ENCODE peak calls at places on chromosomes 12 and 14, in eight cellular contexts. F is mucosa of descending colon; K is fibroblast of pulmonary artery; W is aorta; I is effector memory CD4-positive, alpha-beta T cell; G is brain microvascular endothelial cell; L is astrocyte of the spinal cord; X is bronchial epithelial cell. U is an unnamed sample.

GRCh38 chr12:94244165-94245133 is 96.1 kb downstream of the PLXNC1 start:
- DNase-seq in F (peak; percentile 54), K (no peak), W (no peak), I (no peak), G (no peak), L (no peak), X (no peak), U (no peak)

GRCh38 chr12:23221066-23221465 is 596.1 kb downstream of the ETNK1 start:
- DNase-seq in F (no peak), K (no peak), W (no peak), I (no peak), G (no peak), L (no peak), X (peak; percentile 30), U (no peak)

GRCh38 chr14:105881021-105881930 is 354.9 kb downstream of the TMEM121 start:
- DNase-seq in F (peak; percentile 9), K (no peak), W (peak; percentile 60), I (no peak), G (no peak), L (no peak), X (no peak), U (no peak)

GRCh38 chr14:104753528-104754212 is 723 bp downstream of the SIVA1 start:
- DNase-seq in F (no peak), K (no peak), W (no peak), I (peak; percentile 9), G (no peak), L (no peak), X (peak; percentile 35), U (no peak)

GRCh38 chr12:11621797-11622423 is 27.6 kb upstream of the ETV6 start:
- DNase-seq in F (no peak), K (peak; percentile 39), W (no peak), I (no peak), G (peak; percentile 36), L (no peak), X (no peak), U (no peak)

GRCh38 chr12:124767075-124767821 is 96.4 kb downstream of the SCARB1 start:
- DNase-seq in F (peak; percentile 88), K (peak; percentile 65), W (peak; percentile 94), I (peak; percentile 71), G (peak; percentile 54), L (peak; percentile 78), X (peak; percentile 28), U (peak; percentile 91)

GRCh38 chr12:108430245-108430644 is 84.8 kb upstream of the FICD start:
- DNase-seq in F (no peak), K (peak; percentile 22), W (no peak), I (no peak), G (no peak), L (no peak), X (no peak), U (no peak)

GRCh38 chr12:15883536-15883935 is 1.3 kb downstream of the STRAP start:
- DNase-seq in F (no peak), K (no peak), W (no peak), I (no peak), G (no peak), L (no peak), X (peak; percentile 8), U (no peak)

GRCh38 chr12:2970744-2971143 is 11.5 kb downstream of the TEAD4 start:
- DNase-seq in F (no peak), K (peak; percentile 27), W (no peak), I (no peak), G (no peak), L (no peak), X (no peak), U (no peak)
- H3K4me3 ChIP-seq in F (no peak overlapping the region), K (no peak overlapping the region), W (no peak overlapping the region), I (no peak overlapping the region), G (no peak overlapping the region), L (no peak overlapping the region), X (no peak overlapping the region), U (no peak overlapping the region)

DNA sequence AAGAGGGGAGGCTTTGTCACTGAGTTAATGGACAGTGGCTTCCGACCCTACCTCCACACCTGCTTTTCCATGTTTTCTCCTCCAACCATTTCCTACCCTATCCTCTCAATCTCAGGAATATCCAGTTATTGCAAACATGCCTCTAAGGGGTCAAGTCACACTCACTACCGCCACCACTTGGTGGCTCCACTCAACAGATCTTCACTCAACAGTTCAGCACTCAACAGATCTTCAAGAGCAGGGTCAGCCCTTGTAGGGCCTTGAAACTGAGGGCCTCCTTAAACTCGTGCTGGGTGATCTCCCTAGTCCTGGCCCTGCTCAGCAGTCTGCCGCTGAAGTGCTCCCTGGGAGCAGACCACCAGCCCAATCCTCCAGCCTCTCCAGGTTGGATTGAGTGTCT is 14.2 kb downstream of the ZNF641 start:
- DNase-seq in F (no peak), K (peak; percentile 13), W (no peak), I (no peak), G (no peak), L (no peak), X (peak; percentile 16), U (no peak)
- H3K4me3 ChIP-seq in F (no peak overlapping the region), K (no peak overlapping the region), W (no peak overlapping the region), I (no peak overlapping the region), G (no peak overlapping the region), L (no peak overlapping the region), X (no peak overlapping the region), U (no peak overlapping the region)

DNA sequence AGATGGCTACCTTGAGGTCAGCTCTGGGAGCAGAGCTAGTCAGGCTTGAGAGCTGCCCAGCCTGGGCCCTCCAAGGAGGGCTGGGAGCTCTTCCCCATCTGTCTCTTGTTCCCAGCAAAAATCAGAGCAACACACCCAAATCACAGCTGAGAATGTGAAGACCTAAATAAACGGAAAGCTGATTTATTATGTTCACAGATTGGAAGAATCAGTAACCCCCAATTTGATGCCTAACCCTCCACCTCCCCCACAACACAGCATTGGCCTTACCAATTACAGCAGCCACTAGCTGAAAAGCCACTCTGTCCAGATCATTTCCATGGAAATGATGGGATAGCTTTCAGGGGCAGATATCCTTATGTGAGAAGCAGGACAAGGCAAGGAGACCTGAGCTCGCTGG is 7.1 kb upstream of the ACTN1 start:
- DNase-seq in F (no peak), K (no peak), W (no peak), I (no peak), G (no peak), L (no peak), X (no peak), U (no peak)
- H3K4me3 ChIP-seq in F (no peak overlapping the region), K (no peak overlapping the region), W (no peak overlapping the region), I (no peak overlapping the region), G (no peak overlapping the region), L (no peak overlapping the region), X (no peak overlapping the region), U (no peak overlapping the region)

DNA sequence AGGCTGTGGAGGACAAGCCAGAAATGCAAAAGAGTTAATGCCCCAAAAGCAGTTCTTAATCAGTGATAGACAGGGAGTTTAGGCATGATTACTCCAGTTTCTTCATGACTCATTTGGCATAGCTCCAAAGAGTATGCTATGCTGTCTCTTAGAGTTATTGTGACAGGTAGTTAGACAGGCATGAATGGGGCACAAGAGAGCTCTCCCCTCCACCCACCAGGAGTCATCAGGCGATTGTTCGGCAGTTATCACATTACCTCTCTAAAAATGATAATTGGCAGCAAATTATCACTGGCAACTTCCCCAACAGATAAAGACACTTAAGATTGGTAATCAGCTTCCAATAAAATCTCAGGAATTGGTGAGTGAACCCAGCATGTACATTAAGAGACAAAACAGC is 320.1 kb downstream of the DAD1 start:
- DNase-seq in F (no peak), K (peak; percentile 10), W (no peak), I (no peak), G (peak; percentile 58), L (peak; percentile 35), X (peak; percentile 95), U (no peak)
- H3K4me3 ChIP-seq in F (no peak overlapping the region), K (no peak overlapping the region), W (no peak overlapping the region), I (no peak overlapping the region), G (no peak overlapping the region), L (no peak overlapping the region), X (no peak overlapping the region), U (no peak overlapping the region)

GRCh38 chr12:121802843-121803698 is 738 bp upstream of the SETD1B start:
- DNase-seq in F (peak; percentile 91), K (peak; percentile 97), W (peak; percentile 95), I (peak; percentile 80), G (peak; percentile 92), L (peak; percentile 98), X (peak; percentile 90), U (peak; percentile 98)

GRCh38 chr12:121800694-121801600 is 2.9 kb upstream of the SETD1B start:
- DNase-seq in F (peak; percentile 87), K (peak; percentile 85), W (peak; percentile 94), I (peak; percentile 65), G (peak; percentile 70), L (peak; percentile 86), X (peak; percentile 58), U (peak; percentile 83)

GRCh38 chr12:121801601-121802484 is 2.0 kb upstream of the SETD1B start:
- DNase-seq in F (peak; percentile 34), K (peak; percentile 77), W (no peak), I (no peak), G (no peak), L (peak; percentile 67), X (peak; percentile 70), U (peak; percentile 66)

GRCh38 chr12:121803861-121804416 is at the start of gene SETD1B:
- DNase-seq in F (peak; percentile 72), K (peak; percentile 64), W (no peak), I (no peak), G (no peak), L (peak; percentile 58), X (no peak), U (peak; percentile 66)

DNA sequence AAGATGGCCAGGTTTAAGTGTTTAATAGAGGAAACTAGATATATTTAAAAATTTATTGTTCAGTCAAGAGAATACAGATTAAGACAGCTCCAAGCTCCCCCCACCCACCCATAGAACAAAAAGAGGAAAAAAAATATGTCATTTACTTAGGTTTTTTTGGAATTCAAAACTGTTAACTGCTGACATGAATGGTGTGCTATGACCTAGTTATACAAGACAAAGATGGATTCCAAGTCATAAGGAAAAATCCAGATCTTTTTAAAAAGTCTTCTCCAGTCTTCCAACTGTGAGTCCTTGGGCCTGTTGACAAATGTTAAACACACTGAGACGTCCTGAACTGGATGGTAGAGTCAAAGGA is 1.3 kb upstream of the SETD1B start:
- DNase-seq in F (no peak), K (no peak), W (no peak), I (no peak), G (no peak), L (no peak), X (no peak), U (no peak)
- H3K4me3 ChIP-seq in F (peak overlapping the region; percentile 57), K (peak overlapping the region; percentile 78), W (peak overlapping the region; percentile 98), I (peak overlapping the region; percentile 76), G (peak overlapping the region; percentile 68), L (peak overlapping the region; percentile 69), X (peak overlapping the region; percentile 68), U (peak overlapping the region; percentile 53)